ENCODE peak calls at places on chromosomes 11 and 22, in four cellular contexts. One of them, this sample, is unnamed.
A peak's percentile ranks its signal among the peaks of the same experiment; 100 is the strongest.

GRCh38 chr22:16838073-16838472 is 12.9 kb upstream of the XKR3 start:
- DNase-seq in effector memory CD4-positive, alpha-beta T cell: no peak
- DNase-seq in heart right ventricle: no peak
- DNase-seq in transverse colon: no peak
- DNase-seq in this sample: no peak

GRCh38 chr11:83192846-83193245 is 666 bp upstream of the ANKRD42 start:
- DNase-seq in effector memory CD4-positive, alpha-beta T cell: no peak
- DNase-seq in heart right ventricle: no peak
- DNase-seq in transverse colon: no peak
- DNase-seq in this sample: no peak

GRCh38 chr11:77071671-77072605 is 5.2 kb downstream of the CAPN5 start:
- DNase-seq in effector memory CD4-positive, alpha-beta T cell: no peak
- DNase-seq in heart right ventricle: no peak
- DNase-seq in transverse colon: peak; percentile 25
- DNase-seq in this sample: no peak

GRCh38 chr22:40033586-40034380 is 39.0 kb downstream of the FAM83F start:
- DNase-seq in effector memory CD4-positive, alpha-beta T cell: no peak
- DNase-seq in heart right ventricle: no peak
- DNase-seq in transverse colon: no peak
- DNase-seq in this sample: no peak

GRCh38 chr11:80841716-80842115 is 1400.9 kb upstream of the TENM4 start:
- DNase-seq in effector memory CD4-positive, alpha-beta T cell: no peak
- DNase-seq in heart right ventricle: no peak
- DNase-seq in transverse colon: no peak
- DNase-seq in this sample: no peak

GRCh38 chr22:28710112-28710888 is 30.7 kb upstream of the TTC28 start:
- DNase-seq in effector memory CD4-positive, alpha-beta T cell: no peak
- DNase-seq in heart right ventricle: no peak
- DNase-seq in transverse colon: no peak
- DNase-seq in this sample: no peak

GRCh38 chr11:2523821-2524391 is 79.1 kb downstream of the KCNQ1 start:
- DNase-seq in effector memory CD4-positive, alpha-beta T cell: no peak
- DNase-seq in heart right ventricle: peak; percentile 6
- DNase-seq in transverse colon: peak; percentile 3
- DNase-seq in this sample: no peak

GRCh38 chr11:5809122-5809519 is 397 bp downstream of the OR52N2 start:
- DNase-seq in effector memory CD4-positive, alpha-beta T cell: no peak
- DNase-seq in heart right ventricle: no peak
- DNase-seq in transverse colon: no peak
- DNase-seq in this sample: no peak

GRCh38 chr11:76781861-76782500 is 1.2 kb upstream of the TSKU start:
- DNase-seq in effector memory CD4-positive, alpha-beta T cell: no peak
- DNase-seq in heart right ventricle: no peak
- DNase-seq in transverse colon: peak; percentile 53
- DNase-seq in this sample: no peak

GRCh38 chr11:63920870-63921417 is 4.0 kb upstream of the RCOR2 start:
- DNase-seq in effector memory CD4-positive, alpha-beta T cell: no peak
- DNase-seq in heart right ventricle: no peak
- DNase-seq in transverse colon: peak; percentile 28
- DNase-seq in this sample: no peak

GRCh38 chr22:40635940-40636379 is 559 bp downstream of the MRTFA start:
- DNase-seq in effector memory CD4-positive, alpha-beta T cell: no peak
- DNase-seq in heart right ventricle: no peak
- DNase-seq in transverse colon: peak; percentile 33
- DNase-seq in this sample: no peak

GRCh38 chr11:76806131-76806530 is 23.0 kb downstream of the TSKU start:
- DNase-seq in effector memory CD4-positive, alpha-beta T cell: no peak
- DNase-seq in heart right ventricle: no peak
- DNase-seq in transverse colon: no peak
- DNase-seq in this sample: no peak

GRCh38 chr11:71251761-71252433 is 480 bp downstream of the SHANK2 start:
- DNase-seq in effector memory CD4-positive, alpha-beta T cell: no peak
- DNase-seq in heart right ventricle: peak; percentile 19
- DNase-seq in transverse colon: peak; percentile 43
- DNase-seq in this sample: no peak

GRCh38 chr11:2562181-2562581 is 117.4 kb downstream of the KCNQ1 start:
- DNase-seq in effector memory CD4-positive, alpha-beta T cell: no peak
- DNase-seq in heart right ventricle: peak; percentile 14
- DNase-seq in transverse colon: peak; percentile 8
- DNase-seq in this sample: no peak

GRCh38 chr11:3867209-3868071 is 12.0 kb downstream of the STIM1 start:
- DNase-seq in effector memory CD4-positive, alpha-beta T cell: no peak
- DNase-seq in heart right ventricle: peak; percentile 31
- DNase-seq in transverse colon: no peak
- DNase-seq in this sample: no peak

GRCh38 chr11:95520361-95520760 is 269.2 kb downstream of the FAM76B start:
- DNase-seq in effector memory CD4-positive, alpha-beta T cell: no peak
- DNase-seq in heart right ventricle: no peak
- DNase-seq in transverse colon: no peak
- DNase-seq in this sample: no peak

GRCh38 chr11:111329306-111330204 is 31.2 kb downstream of the POU2AF3 start:
- DNase-seq in effector memory CD4-positive, alpha-beta T cell: no peak
- DNase-seq in heart right ventricle: peak; percentile 48
- DNase-seq in transverse colon: no peak
- DNase-seq in this sample: no peak

GRCh38 chr11:93329936-93330445 is 551 bp upstream of the DEUP1 start:
- DNase-seq in effector memory CD4-positive, alpha-beta T cell: no peak
- DNase-seq in heart right ventricle: no peak
- DNase-seq in transverse colon: no peak
- DNase-seq in this sample: no peak

GRCh38 chr11:119729581-119730346 is 764 bp upstream of the NECTIN1 start:
- DNase-seq in effector memory CD4-positive, alpha-beta T cell: no peak
- DNase-seq in heart right ventricle: peak; percentile 72
- DNase-seq in transverse colon: peak; percentile 77
- DNase-seq in this sample: no peak

GRCh38 chr22:19745155-19746133 is 15.1 kb upstream of the TBX1 start:
- DNase-seq in effector memory CD4-positive, alpha-beta T cell: no peak
- DNase-seq in heart right ventricle: peak; percentile 74
- DNase-seq in transverse colon: no peak
- DNase-seq in this sample: no peak

GRCh38 chr11:131871061-131871460 is 500.6 kb downstream of the NTM start:
- DNase-seq in effector memory CD4-positive, alpha-beta T cell: no peak
- DNase-seq in heart right ventricle: no peak
- DNase-seq in transverse colon: no peak
- DNase-seq in this sample: no peak

GRCh38 chr11:133896642-133897330 is 51.5 kb upstream of the SPATA19 start:
- DNase-seq in effector memory CD4-positive, alpha-beta T cell: no peak
- DNase-seq in heart right ventricle: no peak
- DNase-seq in transverse colon: no peak
- DNase-seq in this sample: no peak

GRCh38 chr22:20164863-20165262 is 14.0 kb upstream of the CCDC188 start:
- DNase-seq in effector memory CD4-positive, alpha-beta T cell: no peak
- DNase-seq in heart right ventricle: no peak
- DNase-seq in transverse colon: no peak
- DNase-seq in this sample: no peak

GRCh38 chr11:134343646-134344045 is 11.9 kb downstream of the GLB1L2 start:
- DNase-seq in effector memory CD4-positive, alpha-beta T cell: no peak
- DNase-seq in heart right ventricle: no peak
- DNase-seq in transverse colon: no peak
- DNase-seq in this sample: no peak

GRCh38 chr11:67347964-67348749 is 5.2 kb downstream of the POLD4 start:
- DNase-seq in effector memory CD4-positive, alpha-beta T cell: no peak
- DNase-seq in heart right ventricle: no peak
- DNase-seq in transverse colon: no peak
- DNase-seq in this sample: no peak

GRCh38 chr11:69821511-69822040 is 2.4 kb upstream of the FGF3 start:
- DNase-seq in effector memory CD4-positive, alpha-beta T cell: no peak
- DNase-seq in heart right ventricle: no peak
- DNase-seq in transverse colon: no peak
- DNase-seq in this sample: no peak
- H3K27me3 ChIP-seq in effector memory CD4-positive, alpha-beta T cell: peaks cover 12% of the 10 kb centered on the region
- H3K27me3 ChIP-seq in heart right ventricle: peaks cover 76% of the 10 kb centered on the region
- H3K27me3 ChIP-seq in transverse colon: peaks cover 73% of the 10 kb centered on the region
- H3K27me3 ChIP-seq in this sample: peaks cover 17% of the 10 kb centered on the region

DNA sequence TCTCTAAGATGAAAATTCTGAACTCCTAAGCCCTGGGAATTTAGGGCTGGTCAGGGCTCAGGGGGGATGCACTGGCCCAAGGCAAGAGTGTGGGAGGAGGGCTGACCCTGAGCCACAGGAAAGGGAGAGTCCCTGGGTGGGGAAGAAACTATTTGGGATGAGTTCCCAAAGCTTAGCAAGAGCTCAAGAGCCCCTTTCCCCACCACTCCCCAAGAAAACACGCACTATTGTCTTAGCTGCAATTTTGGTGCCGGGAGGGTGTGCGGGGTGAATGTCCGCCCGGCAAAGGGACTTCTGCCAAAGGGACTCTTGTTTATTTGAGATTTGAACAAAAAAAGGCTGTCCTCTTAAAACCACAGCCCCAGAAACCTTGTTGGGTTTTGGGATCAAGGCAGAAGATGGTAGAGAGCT is 37.0 kb downstream of the KIAA1671 start:
- DNase-seq in effector memory CD4-positive, alpha-beta T cell: no peak
- DNase-seq in heart right ventricle: no peak
- DNase-seq in transverse colon: no peak
- DNase-seq in this sample: no peak
- H3K27ac ChIP-seq in effector memory CD4-positive, alpha-beta T cell: no peak overlapping the region
- H3K27ac ChIP-seq in heart right ventricle: peak overlapping the region; percentile 52
- H3K27ac ChIP-seq in transverse colon: peak overlapping the region; percentile 84
- H3K27ac ChIP-seq in this sample: peak overlapping the region; percentile 91

GRCh38 chr22:35904752-35905151 is 123.9 kb downstream of the RBFOX2 start:
- DNase-seq in effector memory CD4-positive, alpha-beta T cell: no peak
- DNase-seq in heart right ventricle: no peak
- DNase-seq in transverse colon: no peak
- DNase-seq in this sample: no peak

GRCh38 chr22:35904332-35904692 is 124.3 kb downstream of the RBFOX2 start:
- DNase-seq in effector memory CD4-positive, alpha-beta T cell: no peak
- DNase-seq in heart right ventricle: no peak
- DNase-seq in transverse colon: no peak
- DNase-seq in this sample: no peak

GRCh38 chr22:35903571-35904331 is 124.9 kb downstream of the RBFOX2 start:
- DNase-seq in effector memory CD4-positive, alpha-beta T cell: no peak
- DNase-seq in heart right ventricle: no peak
- DNase-seq in transverse colon: no peak
- DNase-seq in this sample: no peak

GRCh38 chr22:35899736-35900135 is 128.9 kb downstream of the RBFOX2 start:
- DNase-seq in effector memory CD4-positive, alpha-beta T cell: no peak
- DNase-seq in heart right ventricle: no peak
- DNase-seq in transverse colon: no peak
- DNase-seq in this sample: no peak

DNA sequence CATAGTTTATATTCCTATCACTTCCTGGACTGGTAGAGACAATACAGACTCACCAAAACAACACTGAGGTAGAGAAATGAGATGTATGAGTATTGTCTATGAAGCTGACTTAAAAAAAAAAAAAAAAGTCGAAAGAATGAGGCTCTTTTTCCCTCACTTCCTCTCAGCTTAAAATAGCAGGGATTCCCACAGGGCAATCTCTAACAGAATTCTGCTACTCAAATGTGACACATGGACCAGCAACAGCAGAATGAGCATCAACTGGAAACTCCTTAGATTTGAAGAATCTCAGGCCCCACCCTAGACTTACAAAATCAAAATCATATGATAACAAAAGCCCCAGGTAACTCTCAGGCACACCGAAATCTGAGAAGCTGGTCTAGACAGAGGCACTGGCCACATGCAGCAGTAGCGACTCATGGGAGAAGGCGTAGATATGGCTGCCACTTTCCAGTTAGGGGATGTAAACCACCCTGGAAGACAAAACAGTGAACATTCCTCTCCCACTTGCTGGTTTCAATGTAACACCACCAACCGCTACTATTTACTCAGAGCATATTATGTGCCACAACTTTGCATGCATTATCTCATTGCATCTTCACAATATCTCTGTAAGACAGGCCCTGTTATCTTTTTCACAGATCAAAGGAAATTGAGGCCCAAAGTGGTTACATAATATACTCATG is 128.0 kb downstream of the RBFOX2 start:
- DNase-seq in effector memory CD4-positive, alpha-beta T cell: no peak
- DNase-seq in heart right ventricle: no peak
- DNase-seq in transverse colon: no peak
- DNase-seq in this sample: no peak
- H3K4me1 ChIP-seq in effector memory CD4-positive, alpha-beta T cell: peaks cover 4% of the 10 kb centered on the region
- H3K4me1 ChIP-seq in heart right ventricle: peaks cover 8% of the 10 kb centered on the region
- H3K4me1 ChIP-seq in transverse colon: peaks cover 3% of the 10 kb centered on the region
- H3K4me1 ChIP-seq in this sample: peaks cover 30% of the 10 kb centered on the region

DNA sequence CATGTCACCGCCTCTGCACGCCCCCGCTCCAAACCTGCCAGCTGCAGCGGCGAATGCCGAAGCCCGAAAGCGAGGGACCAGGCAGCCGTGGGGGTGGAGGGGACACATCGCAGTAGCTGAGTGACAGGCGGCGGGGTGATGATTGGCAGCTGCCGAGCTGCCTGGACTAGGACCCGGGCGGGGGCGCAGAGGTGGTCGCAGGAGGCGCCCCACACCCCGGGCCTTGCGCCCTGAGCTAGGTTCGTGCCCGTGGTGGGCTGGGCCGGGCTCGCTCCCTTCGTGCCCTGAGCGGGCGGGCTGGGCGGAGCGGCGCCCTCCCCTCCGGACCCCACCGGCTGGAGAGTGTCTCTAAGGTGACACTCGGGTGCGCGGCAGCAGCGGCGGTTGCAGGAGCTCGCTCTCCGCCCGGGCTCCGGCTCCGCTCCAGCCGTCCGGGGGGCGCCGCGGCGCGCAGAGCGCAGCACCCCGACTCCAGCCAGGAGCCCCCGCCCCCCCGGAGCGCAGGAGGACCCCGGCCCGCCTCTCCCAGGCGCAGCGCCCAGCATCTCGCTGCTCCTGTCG is 14.6 kb upstream of the DGKZ start:
- DNase-seq in effector memory CD4-positive, alpha-beta T cell: no peak
- DNase-seq in heart right ventricle: no peak
- DNase-seq in transverse colon: no peak
- DNase-seq in this sample: no peak
- H3K27me3 ChIP-seq in effector memory CD4-positive, alpha-beta T cell: no peaks in the 10 kb centered on the region
- H3K27me3 ChIP-seq in heart right ventricle: peaks cover 57% of the 10 kb centered on the region
- H3K27me3 ChIP-seq in transverse colon: peaks cover 67% of the 10 kb centered on the region
- H3K27me3 ChIP-seq in this sample: peaks cover 66% of the 10 kb centered on the region

GRCh38 chr22:46777609-46777970 is 15.1 kb downstream of the TBC1D22A start:
- DNase-seq in effector memory CD4-positive, alpha-beta T cell: no peak
- DNase-seq in heart right ventricle: peak; percentile 62
- DNase-seq in transverse colon: no peak
- DNase-seq in this sample: no peak

GRCh38 chr22:46779651-46780050 is 17.2 kb downstream of the TBC1D22A start:
- DNase-seq in effector memory CD4-positive, alpha-beta T cell: no peak
- DNase-seq in heart right ventricle: no peak
- DNase-seq in transverse colon: no peak
- DNase-seq in this sample: no peak

GRCh38 chr22:46779023-46779422 is 16.6 kb downstream of the TBC1D22A start:
- DNase-seq in effector memory CD4-positive, alpha-beta T cell: no peak
- DNase-seq in heart right ventricle: no peak
- DNase-seq in transverse colon: no peak
- DNase-seq in this sample: no peak

GRCh38 chr22:46781291-46781690 is 18.8 kb downstream of the TBC1D22A start:
- DNase-seq in effector memory CD4-positive, alpha-beta T cell: no peak
- DNase-seq in heart right ventricle: no peak
- DNase-seq in transverse colon: no peak
- DNase-seq in this sample: no peak

GRCh38 chr22:46780453-46780852 is 18.0 kb downstream of the TBC1D22A start:
- DNase-seq in effector memory CD4-positive, alpha-beta T cell: no peak
- DNase-seq in heart right ventricle: peak; percentile 19
- DNase-seq in transverse colon: no peak
- DNase-seq in this sample: no peak
- H3K27ac ChIP-seq in effector memory CD4-positive, alpha-beta T cell: no peak overlapping the region
- H3K27ac ChIP-seq in heart right ventricle: no peak overlapping the region
- H3K27ac ChIP-seq in transverse colon: peak overlapping the region; percentile 62
- H3K27ac ChIP-seq in this sample: no peak overlapping the region

This sample was measured in esophagus squamous epithelium.